ENCODE peak calls at places on chromosome 15, in four cellular contexts. D is H1, W is IMR-90, U is mesendoderm. O is an unnamed sample.
A peak's percentile ranks its signal among the peaks of the same experiment; 100 is the strongest.

GRCh38 chr15:60120100-60120499 is 116.0 kb downstream of the FOXB1 start:
- DNase-seq in D (no peak), W (no peak), U (peak; percentile 74), O (peak; percentile 76)

GRCh38 chr15:95416576-95416975 is 913.9 kb upstream of the NR2F2 start:
- DNase-seq in D (no peak), W (no peak), U (no peak), O (no peak)

GRCh38 chr15:87570186-87570585 is 686.4 kb downstream of the NTRK3 start:
- DNase-seq in D (no peak), W (no peak), U (no peak), O (no peak)

GRCh38 chr15:82647045-82647834 is at the start of gene CPEB1:
- DNase-seq in D (no peak), W (peak; percentile 30), U (peak; percentile 32), O (peak; percentile 52)

GRCh38 chr15:39165026-39165706 is 415.7 kb upstream of the THBS1 start:
- DNase-seq in D (no peak), W (peak; percentile 75), U (no peak), O (no peak)

GRCh38 chr15:70797464-70797863 is 34.1 kb upstream of the UACA start:
- DNase-seq in D (no peak), W (no peak), U (no peak), O (no peak)

GRCh38 chr15:95757171-95757570 is 573.3 kb upstream of the NR2F2 start:
- DNase-seq in D (no peak), W (no peak), U (no peak), O (no peak)

GRCh38 chr15:25244731-25245585 is 193.9 kb downstream of the UBE3A start:
- DNase-seq in D (no peak), W (no peak), U (no peak), O (peak; percentile 14)

GRCh38 chr15:101014921-101015841 is 96.0 kb downstream of the LRRK1 start:
- DNase-seq in D (no peak), W (peak; percentile 70), U (peak; percentile 72), O (peak; percentile 81)

GRCh38 chr15:81280086-81280485 is 43.9 kb downstream of the STARD5 start:
- DNase-seq in D (no peak), W (no peak), U (no peak), O (peak; percentile 6)

GRCh38 chr15:36407647-36408046 is 171.8 kb upstream of the CDIN1 start:
- DNase-seq in D (no peak), W (peak; percentile 63), U (peak; percentile 16), O (no peak)

GRCh38 chr15:57112178-57112577 is 193.7 kb downstream of the TCF12 start:
- DNase-seq in D (no peak), W (peak; percentile 43), U (peak; percentile 32), O (no peak)

GRCh38 chr15:41281236-41281635 is 50.2 kb downstream of the CHP1 start:
- DNase-seq in D (no peak), W (peak; percentile 92), U (no peak), O (no peak)

GRCh38 chr15:40850576-40851112 is 6.8 kb downstream of the SPINT1 start:
- DNase-seq in D (no peak), W (no peak), U (no peak), O (no peak)

GRCh38 chr15:101456079-101456791 is 33.3 kb downstream of the PCSK6 start:
- DNase-seq in D (no peak), W (no peak), U (no peak), O (no peak)

GRCh38 chr15:65916664-65917406 is 47.5 kb downstream of the RAB11A start:
- DNase-seq in D (peak; percentile 47), W (peak; percentile 74), U (peak; percentile 82), O (peak; percentile 85)

GRCh38 chr15:93088200-93088980 is 621 bp downstream of the RGMA start:
- DNase-seq in D (no peak), W (no peak), U (peak; percentile 54), O (peak; percentile 61)

GRCh38 chr15:52765779-52766178 is 24.4 kb downstream of the ONECUT1 start:
- DNase-seq in D (no peak), W (peak; percentile 6), U (peak; percentile 25), O (no peak)

GRCh38 chr15:68565701-68566100 is 13.1 kb upstream of the CORO2B start:
- DNase-seq in D (no peak), W (no peak), U (no peak), O (no peak)

GRCh38 chr15:101168463-101168824 is 83.4 kb downstream of the CHSY1 start:
- DNase-seq in D (no peak), W (peak; percentile 65), U (no peak), O (no peak)

GRCh38 chr15:71743861-71744382 is 66.4 kb upstream of the NR2E3 start:
- DNase-seq in D (no peak), W (peak; percentile 69), U (peak; percentile 44), O (no peak)

GRCh38 chr15:43974852-43975251 is 148.1 kb downstream of the WDR76 start:
- DNase-seq in D (no peak), W (no peak), U (no peak), O (no peak)

GRCh38 chr15:92932946-92933649 is 33.0 kb downstream of the CHD2 start:
- DNase-seq in D (no peak), W (no peak), U (no peak), O (no peak)

GRCh38 chr15:37246856-37247255 is 146.5 kb upstream of the MEIS2 start:
- DNase-seq in D (no peak), W (no peak), U (peak; percentile 46), O (no peak)

GRCh38 chr15:96122077-96123027 is 208.1 kb upstream of the NR2F2 start:
- DNase-seq in D (no peak), W (peak; percentile 48), U (no peak), O (no peak)

GRCh38 chr15:78179286-78179840 is 30.2 kb downstream of the IDH3A start:
- DNase-seq in D (no peak), W (no peak), U (no peak), O (no peak)

GRCh38 chr15:27797765-27798164 is 301.4 kb downstream of the OCA2 start:
- DNase-seq in D (no peak), W (no peak), U (no peak), O (no peak)

GRCh38 chr15:63157891-63158431 is 684 bp upstream of the RPS27L start:
- DNase-seq in D (no peak), W (peak; percentile 85), U (peak; percentile 84), O (peak; percentile 54)

GRCh38 chr15:82538961-82539689 is 1.1 kb downstream of the RPS17 start:
- DNase-seq in D (no peak), W (no peak), U (peak; percentile 38), O (no peak)

GRCh38 chr15:64232400-64232799 is 69.6 kb upstream of the PPIB start:
- DNase-seq in D (no peak), W (peak; percentile 83), U (no peak), O (no peak)

DNA sequence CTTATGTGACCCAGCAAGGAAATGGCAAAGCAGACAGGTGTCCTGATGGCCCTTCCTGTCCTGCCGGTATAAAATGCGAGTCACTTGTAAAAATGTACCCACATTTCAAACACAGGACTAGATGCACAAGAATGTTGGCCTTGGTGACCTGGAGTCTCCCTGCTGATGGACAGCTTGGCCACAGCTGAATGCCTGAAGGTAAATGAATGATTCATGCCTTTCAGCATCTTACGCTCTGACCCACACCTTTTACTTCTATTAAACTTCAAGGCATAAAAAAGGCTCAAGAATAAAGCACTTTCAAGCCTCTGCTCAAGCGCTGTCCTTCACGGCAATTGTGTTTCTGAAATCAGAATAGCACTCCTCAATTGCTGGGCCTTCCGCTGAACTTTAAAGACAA is 228.0 kb upstream of the SLCO3A1 start:
- DNase-seq in D (no peak), W (no peak), U (no peak), O (no peak)
- H3K56ac ChIP-seq in D (no peak overlapping the region), W (no peak overlapping the region), U (no peak overlapping the region), O (no peak overlapping the region)

GRCh38 chr15:89830622-89831021 is 16.0 kb upstream of the ANPEP start:
- DNase-seq in D (no peak), W (no peak), U (no peak), O (no peak)

GRCh38 chr15:89828324-89829145 is 13.9 kb upstream of the ANPEP start:
- DNase-seq in D (no peak), W (peak; percentile 71), U (peak; percentile 56), O (no peak)

GRCh38 chr15:89829616-89830440 is 15.2 kb upstream of the ANPEP start:
- DNase-seq in D (no peak), W (no peak), U (no peak), O (no peak)

GRCh38 chr15:89827821-89828220 is 13.2 kb upstream of the ANPEP start:
- DNase-seq in D (no peak), W (no peak), U (no peak), O (no peak)

DNA sequence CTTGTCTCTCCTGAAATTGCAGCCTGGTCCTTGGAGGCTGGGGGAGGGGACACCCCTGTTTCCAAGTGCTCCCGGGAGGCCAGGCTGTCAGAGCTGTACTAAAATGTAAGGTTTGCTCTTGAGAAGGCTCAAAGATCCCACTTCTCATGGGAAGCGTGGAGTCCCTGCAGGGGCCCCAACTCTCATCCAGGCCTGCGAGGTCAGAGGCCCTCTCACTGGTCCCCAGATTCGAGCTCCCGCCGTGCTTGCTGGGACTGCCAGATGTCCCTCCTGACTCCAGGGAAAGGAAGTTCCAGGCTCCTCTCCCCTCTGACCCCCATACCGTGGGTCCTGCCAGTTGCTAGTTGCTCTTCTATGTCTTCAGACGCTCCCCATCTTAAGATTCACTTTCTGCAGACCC is 14.5 kb upstream of the ANPEP start:
- DNase-seq in D (no peak), W (no peak), U (no peak), O (no peak)
- H3K4me2 ChIP-seq in D (no peak overlapping the region), W (no peak overlapping the region), U (no peak overlapping the region), O (no peak overlapping the region)

GRCh38 chr15:31306036-31306425 is 20.6 kb upstream of the KLF13 start:
- DNase-seq in D (no peak), W (no peak), U (no peak), O (no peak)
- H2BK120ac ChIP-seq in D (peak overlapping the region; percentile 50), W (no peak overlapping the region), U (no peak overlapping the region), O (no peak overlapping the region)

GRCh38 chr15:97126556-97127233 is 796.2 kb downstream of the NR2F2 start:
- DNase-seq in D (no peak), W (no peak), U (peak; percentile 83), O (peak; percentile 41)
- H3K56ac ChIP-seq in D (no peak overlapping the region), W (no peak overlapping the region), U (no peak overlapping the region), O (no peak overlapping the region)

GRCh38 chr15:90557147-90557546 is 27.4 kb downstream of the CRTC3 start:
- DNase-seq in D (no peak), W (peak; percentile 28), U (no peak), O (no peak)
- H3K4me2 ChIP-seq in D (no peak overlapping the region), W (no peak overlapping the region), U (no peak overlapping the region), O (no peak overlapping the region)

DNA sequence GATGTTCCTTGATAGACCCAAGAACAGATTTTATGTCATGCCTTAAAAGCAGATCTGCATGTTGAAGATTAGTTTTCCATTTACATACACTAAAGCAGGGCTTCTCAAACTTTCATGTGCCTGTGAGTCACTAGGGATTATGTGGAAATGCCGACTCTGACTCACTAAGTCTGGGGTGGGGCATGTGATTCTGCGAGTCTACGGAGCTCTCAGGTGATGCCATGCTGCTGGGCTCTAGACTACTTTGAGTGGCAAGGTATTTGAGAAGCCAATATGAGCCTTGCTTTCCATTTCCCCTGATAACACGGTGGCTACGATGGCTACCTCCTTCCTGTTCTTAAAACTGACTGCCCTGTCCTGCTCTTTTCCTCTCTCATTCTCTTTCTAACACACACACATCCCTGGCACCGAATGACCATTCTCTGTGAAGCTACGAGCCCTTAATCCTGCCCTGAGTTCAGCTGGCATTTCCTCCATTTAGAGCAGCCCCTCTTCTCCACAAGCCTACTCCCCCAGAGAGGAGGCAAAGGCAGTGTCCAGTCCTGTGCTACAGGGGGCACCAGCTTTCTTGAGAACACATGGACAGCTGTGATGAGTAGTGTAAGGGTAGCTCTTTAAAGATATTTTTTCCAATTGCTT is 39.7 kb upstream of the PYGO1 start:
- DNase-seq in D (no peak), W (peak; percentile 95), U (peak; percentile 62), O (no peak)
- H2BK120ac ChIP-seq in D (no peak overlapping the region), W (peak overlapping the region; percentile 73), U (no peak overlapping the region), O (no peak overlapping the region)

O was measured in H9.